ENCODE peak calls at places on chromosomes 6 and 20, in five cellular contexts. D, N, U, W and G are unnamed samples.

GRCh38 chr20:23156170-23156841 is 70.2 kb upstream of the CD93 start:
- DNase-seq in D (peak), N (no peak), U (no peak), W (no peak), G (peak)

GRCh38 chr6:101393291-101394251 is at the start of gene GRIK2:
- DNase-seq in D (peak), N (no peak), U (no peak), W (peak), G (no peak)

GRCh38 chr20:33689973-33690372 is 3.8 kb upstream of the E2F1 start:
- DNase-seq in D (no peak), N (peak), U (peak), W (no peak), G (no peak)

GRCh38 chr6:20432692-20433091 is 31.0 kb downstream of the E2F3 start:
- DNase-seq in D (no peak), N (no peak), U (no peak), W (no peak), G (no peak)

GRCh38 chr20:50635676-50636600 is 55.4 kb downstream of the RIPOR3 start:
- DNase-seq in D (peak), N (peak), U (peak), W (peak), G (no peak)

GRCh38 chr6:93916716-93917115 is 497.4 kb upstream of the EPHA7 start:
- DNase-seq in D (no peak), N (no peak), U (no peak), W (no peak), G (no peak)

GRCh38 chr6:11494786-11495564 is 42.6 kb upstream of the TMEM170B start:
- DNase-seq in D (no peak), N (no peak), U (no peak), W (no peak), G (no peak)

GRCh38 chr6:137536104-137536773 is 42.0 kb upstream of the OLIG3 start:
- DNase-seq in D (no peak), N (no peak), U (no peak), W (no peak), G (no peak)

GRCh38 chr6:6697620-6698019 is 109.1 kb downstream of the LY86 start:
- DNase-seq in D (no peak), N (no peak), U (no peak), W (no peak), G (peak)